ENCODE peak calls at places on chromosomes 12 and 14, in eight cellular contexts. One of them, this sample, is unnamed.

GRCh38 chr14:72615511-72616121 is 278.3 kb downstream of the DPF3 start:
- DNase-seq in tibial nerve: no peak
- DNase-seq in stimulated activated CD4-positive, alpha-beta T cell treated with anti-CD3 and anti-CD28 coated beads, Interleukin-1b, Interleukin-23, amount 100 ng/mL, for 1 hour: no peak
- DNase-seq in GM19239: no peak
- DNase-seq in non-pigmented ciliary epithelial cell: no peak
- DNase-seq in iPS-NIHi11: peak
- DNase-seq in EL: peak
- DNase-seq in CMK: no peak
- DNase-seq in this sample: no peak

GRCh38 chr12:89777685-89778379 is 69.2 kb upstream of the ATP2B1 start:
- DNase-seq in tibial nerve: no peak
- DNase-seq in stimulated activated CD4-positive, alpha-beta T cell treated with anti-CD3 and anti-CD28 coated beads, Interleukin-1b, Interleukin-23, amount 100 ng/mL, for 1 hour: no peak
- DNase-seq in GM19239: no peak
- DNase-seq in non-pigmented ciliary epithelial cell: no peak
- DNase-seq in iPS-NIHi11: no peak
- DNase-seq in EL: no peak
- DNase-seq in CMK: no peak
- DNase-seq in this sample: no peak

GRCh38 chr12:3251067-3251466 is 173.9 kb downstream of the TSPAN9 start:
- DNase-seq in tibial nerve: no peak
- DNase-seq in stimulated activated CD4-positive, alpha-beta T cell treated with anti-CD3 and anti-CD28 coated beads, Interleukin-1b, Interleukin-23, amount 100 ng/mL, for 1 hour: no peak
- DNase-seq in GM19239: no peak
- DNase-seq in non-pigmented ciliary epithelial cell: no peak
- DNase-seq in iPS-NIHi11: no peak
- DNase-seq in EL: no peak
- DNase-seq in CMK: no peak
- DNase-seq in this sample: no peak

GRCh38 chr14:68439741-68440140 is 353.1 kb downstream of the ZFP36L1 start:
- DNase-seq in tibial nerve: no peak
- DNase-seq in stimulated activated CD4-positive, alpha-beta T cell treated with anti-CD3 and anti-CD28 coated beads, Interleukin-1b, Interleukin-23, amount 100 ng/mL, for 1 hour: no peak
- DNase-seq in GM19239: no peak
- DNase-seq in non-pigmented ciliary epithelial cell: no peak
- DNase-seq in iPS-NIHi11: no peak
- DNase-seq in EL: no peak
- DNase-seq in CMK: no peak
- DNase-seq in this sample: no peak

GRCh38 chr12:39619660-39620433 is at the start of gene ABCD2:
- DNase-seq in tibial nerve: peak
- DNase-seq in stimulated activated CD4-positive, alpha-beta T cell treated with anti-CD3 and anti-CD28 coated beads, Interleukin-1b, Interleukin-23, amount 100 ng/mL, for 1 hour: peak
- DNase-seq in GM19239: no peak
- DNase-seq in non-pigmented ciliary epithelial cell: peak
- DNase-seq in iPS-NIHi11: peak
- DNase-seq in EL: peak
- DNase-seq in CMK: no peak
- DNase-seq in this sample: peak

GRCh38 chr12:50505945-50506344 is 1.2 kb downstream of the DIP2B start:
- DNase-seq in tibial nerve: peak
- DNase-seq in stimulated activated CD4-positive, alpha-beta T cell treated with anti-CD3 and anti-CD28 coated beads, Interleukin-1b, Interleukin-23, amount 100 ng/mL, for 1 hour: no peak
- DNase-seq in GM19239: no peak
- DNase-seq in non-pigmented ciliary epithelial cell: no peak
- DNase-seq in iPS-NIHi11: no peak
- DNase-seq in EL: peak
- DNase-seq in CMK: no peak
- DNase-seq in this sample: no peak

GRCh38 chr12:80837342-80837978 is 100.3 kb downstream of the LIN7A start:
- DNase-seq in tibial nerve: no peak
- DNase-seq in stimulated activated CD4-positive, alpha-beta T cell treated with anti-CD3 and anti-CD28 coated beads, Interleukin-1b, Interleukin-23, amount 100 ng/mL, for 1 hour: no peak
- DNase-seq in GM19239: no peak
- DNase-seq in non-pigmented ciliary epithelial cell: peak
- DNase-seq in iPS-NIHi11: peak
- DNase-seq in EL: peak
- DNase-seq in CMK: no peak
- DNase-seq in this sample: no peak

GRCh38 chr12:6952121-6952859 is 1.1 kb downstream of the PTPN6 start:
- DNase-seq in tibial nerve: no peak
- DNase-seq in stimulated activated CD4-positive, alpha-beta T cell treated with anti-CD3 and anti-CD28 coated beads, Interleukin-1b, Interleukin-23, amount 100 ng/mL, for 1 hour: no peak
- DNase-seq in GM19239: no peak
- DNase-seq in non-pigmented ciliary epithelial cell: no peak
- DNase-seq in iPS-NIHi11: no peak
- DNase-seq in EL: no peak
- DNase-seq in CMK: no peak
- DNase-seq in this sample: no peak

GRCh38 chr12:109304485-109304884 is 4.6 kb downstream of the FOXN4 start:
- DNase-seq in tibial nerve: no peak
- DNase-seq in stimulated activated CD4-positive, alpha-beta T cell treated with anti-CD3 and anti-CD28 coated beads, Interleukin-1b, Interleukin-23, amount 100 ng/mL, for 1 hour: no peak
- DNase-seq in GM19239: no peak
- DNase-seq in non-pigmented ciliary epithelial cell: no peak
- DNase-seq in iPS-NIHi11: no peak
- DNase-seq in EL: no peak
- DNase-seq in CMK: no peak
- DNase-seq in this sample: no peak

GRCh38 chr12:52026267-52026666 is 19.5 kb downstream of the TAMALIN start:
- DNase-seq in tibial nerve: no peak
- DNase-seq in stimulated activated CD4-positive, alpha-beta T cell treated with anti-CD3 and anti-CD28 coated beads, Interleukin-1b, Interleukin-23, amount 100 ng/mL, for 1 hour: no peak
- DNase-seq in GM19239: no peak
- DNase-seq in non-pigmented ciliary epithelial cell: no peak
- DNase-seq in iPS-NIHi11: no peak
- DNase-seq in EL: no peak
- DNase-seq in CMK: no peak
- DNase-seq in this sample: no peak

GRCh38 chr12:46209914-46210834 is 58.7 kb downstream of the SLC38A1 start:
- DNase-seq in tibial nerve: no peak
- DNase-seq in stimulated activated CD4-positive, alpha-beta T cell treated with anti-CD3 and anti-CD28 coated beads, Interleukin-1b, Interleukin-23, amount 100 ng/mL, for 1 hour: no peak
- DNase-seq in GM19239: no peak
- DNase-seq in non-pigmented ciliary epithelial cell: no peak
- DNase-seq in iPS-NIHi11: peak
- DNase-seq in EL: no peak
- DNase-seq in CMK: no peak
- DNase-seq in this sample: peak

GRCh38 chr14:39374846-39375245 is 57.4 kb downstream of the FBXO33 start:
- DNase-seq in tibial nerve: no peak
- DNase-seq in stimulated activated CD4-positive, alpha-beta T cell treated with anti-CD3 and anti-CD28 coated beads, Interleukin-1b, Interleukin-23, amount 100 ng/mL, for 1 hour: no peak
- DNase-seq in GM19239: no peak
- DNase-seq in non-pigmented ciliary epithelial cell: peak
- DNase-seq in iPS-NIHi11: no peak
- DNase-seq in EL: peak
- DNase-seq in CMK: no peak
- DNase-seq in this sample: no peak

GRCh38 chr12:10968765-10969456 is 17.8 kb downstream of the TAS2R50 start:
- DNase-seq in tibial nerve: peak
- DNase-seq in stimulated activated CD4-positive, alpha-beta T cell treated with anti-CD3 and anti-CD28 coated beads, Interleukin-1b, Interleukin-23, amount 100 ng/mL, for 1 hour: no peak
- DNase-seq in GM19239: no peak
- DNase-seq in non-pigmented ciliary epithelial cell: peak
- DNase-seq in iPS-NIHi11: no peak
- DNase-seq in EL: peak
- DNase-seq in CMK: no peak
- DNase-seq in this sample: no peak

GRCh38 chr12:81332054-81332453 is 254.2 kb downstream of the ACSS3 start:
- DNase-seq in tibial nerve: no peak
- DNase-seq in stimulated activated CD4-positive, alpha-beta T cell treated with anti-CD3 and anti-CD28 coated beads, Interleukin-1b, Interleukin-23, amount 100 ng/mL, for 1 hour: no peak
- DNase-seq in GM19239: no peak
- DNase-seq in non-pigmented ciliary epithelial cell: no peak
- DNase-seq in iPS-NIHi11: no peak
- DNase-seq in EL: no peak
- DNase-seq in CMK: no peak
- DNase-seq in this sample: no peak